ENCODE peak calls at places on chromosomes 7 and 10, in ten cellular contexts. N is heart left ventricle, Z is Panc1, W is upper lobe of right lung, D is HepG2, R is PC-3, S is lower lobe of right lung, X is gastrocnemius medialis, F is IMR-90, Q is mucosa of descending colon. L is an unnamed sample.

GRCh38 chr10:62696798-62697197 is 107.7 kb upstream of the ADO start:
- ATAC-seq in D (no peak), Z (no peak), X (no peak), Q (no peak), N (no peak), S (no peak), F (no peak), R (no peak), W (no peak), L (no peak)

GRCh38 chr7:151783958-151784575 is 92.8 kb downstream of the PRKAG2 start:
- ATAC-seq in Q (no peak), F (no peak), N (no peak), S (no peak), D (no peak), Z (no peak), R (no peak), W (no peak), X (no peak), L (no peak)

GRCh38 chr7:64465551-64465950 is 97.3 kb downstream of the ZNF680 start:
- ATAC-seq in Z (no peak), W (no peak), R (no peak), X (no peak), S (no peak), D (no peak), N (no peak), F (no peak), Q (no peak), L (no peak)

GRCh38 chr7:128743112-128743772 is 4.1 kb downstream of the CALU start:
- ATAC-seq in D (no peak), S (no peak), Q (no peak), X (no peak), R (no peak), Z (no peak), W (no peak), F (no peak), N (no peak), L (no peak)

GRCh38 chr7:74633451-74633921 is 24.0 kb upstream of the GTF2I start:
- ATAC-seq in S (no peak), Z (no peak), Q (peak), D (no peak), R (no peak), N (no peak), X (no peak), F (no peak), W (no peak), L (no peak)

GRCh38 chr7:83166-83840 is 109.1 kb upstream of the FAM20C start:
- ATAC-seq in Q (no peak), W (no peak), R (no peak), D (no peak), F (no peak), S (no peak), N (no peak), X (no peak), Z (no peak), L (no peak)

GRCh38 chr10:48608279-48608681 is 3.4 kb upstream of the ARHGAP22 start:
- ATAC-seq in X (no peak), W (peak), Q (peak), D (peak), S (peak), F (no peak), Z (peak), N (peak), R (no peak), L (no peak)

GRCh38 chr7:116942503-116942902 is 10.8 kb upstream of the ST7 start:
- ATAC-seq in F (peak), Q (no peak), N (no peak), W (no peak), X (no peak), D (no peak), S (no peak), Z (no peak), R (no peak), L (no peak)

GRCh38 chr10:70430489-70431445 is 10.7 kb downstream of the NODAL start:
- ATAC-seq in Z (no peak), F (peak), X (peak), R (no peak), D (peak), W (peak), S (peak), N (peak), Q (peak), L (peak)

GRCh38 chr10:32713560-32713959 is 244.5 kb downstream of the ITGB1 start:
- ATAC-seq in Z (no peak), R (peak), F (no peak), W (no peak), N (no peak), X (no peak), Q (no peak), S (no peak), D (peak), L (no peak)

GRCh38 chr10:31836569-31837406 is 91.8 kb downstream of the ARHGAP12 start:
- ATAC-seq in Q (peak), F (peak), N (no peak), R (peak), Z (peak), W (peak), D (peak), X (no peak), S (no peak), L (no peak)

GRCh38 chr7:101170617-101171441 is 5.5 kb upstream of the VGF start:
- ATAC-seq in N (no peak), Q (no peak), W (no peak), Z (no peak), S (no peak), X (no peak), D (no peak), F (no peak), R (no peak), L (no peak)

GRCh38 chr10:47452495-47453434 is 31.1 kb downstream of the ANXA8 start:
- ATAC-seq in R (no peak), F (no peak), D (peak), Z (peak), S (no peak), W (no peak), X (no peak), N (no peak), Q (peak), L (no peak)

GRCh38 chr7:44565795-44566559 is 7.7 kb downstream of the DDX56 start:
- ATAC-seq in X (peak), D (peak), R (peak), N (peak), Q (peak), S (peak), Z (peak), F (peak), W (peak), L (peak)

GRCh38 chr10:3836222-3836820 is 51.3 kb upstream of the KLF6 start:
- ATAC-seq in S (no peak), N (no peak), Z (no peak), F (no peak), Q (no peak), W (no peak), R (no peak), X (no peak), D (no peak), L (no peak)

GRCh38 chr7:46554688-46555422 is 633.8 kb upstream of the IGFBP3 start:
- ATAC-seq in S (no peak), X (no peak), Q (no peak), W (no peak), N (no peak), F (peak), D (no peak), R (no peak), Z (no peak), L (no peak)

GRCh38 chr7:22997871-22998515 is 15.9 kb downstream of the HYCC1 start:
- ATAC-seq in N (no peak), X (no peak), W (no peak), D (no peak), Z (no peak), R (no peak), F (no peak), S (no peak), Q (no peak), L (no peak)

GRCh38 chr10:3666525-3667302 is 118.3 kb downstream of the KLF6 start:
- ATAC-seq in F (no peak), D (no peak), W (peak), N (no peak), S (peak), Z (no peak), R (no peak), X (no peak), Q (peak), L (no peak)

GRCh38 chr7:30842542-30843451 is 68.9 kb upstream of the AQP1 start:
- ATAC-seq in S (peak), N (peak), F (peak), X (no peak), Q (no peak), D (no peak), W (peak), Z (no peak), R (no peak), L (peak)

GRCh38 chr10:2081501-2081900 is 344.2 kb upstream of the ADARB2 start:
- ATAC-seq in D (no peak), Q (no peak), S (peak), F (no peak), W (peak), N (no peak), X (no peak), Z (no peak), R (no peak), L (no peak)

GRCh38 chr7:96311967-96312366 is 9.9 kb downstream of the SLC25A13 start:
- ATAC-seq in Z (no peak), N (peak), W (peak), S (peak), Q (peak), D (no peak), R (no peak), X (peak), F (peak), L (peak)

GRCh38 chr10:112565434-112566053 is 118.5 kb downstream of the VTI1A start:
- ATAC-seq in N (peak), S (peak), F (peak), Q (peak), W (peak), X (peak), Z (peak), D (peak), R (peak), L (no peak)

GRCh38 chr10:38093816-38094157 is 350 bp upstream of the ZNF37A start:
- ATAC-seq in Z (peak), N (peak), S (peak), D (no peak), R (no peak), Q (peak), X (peak), W (peak), F (peak), L (peak)

GRCh38 chr7:7573701-7574100 is 7.0 kb downstream of the MIOS start:
- ATAC-seq in X (no peak), S (no peak), Q (no peak), W (no peak), N (no peak), F (no peak), R (peak), D (no peak), Z (no peak), L (no peak)

GRCh38 chr10:69748621-69749020 is 53.1 kb upstream of the COL13A1 start:
- ATAC-seq in S (peak), Q (no peak), Z (peak), N (no peak), X (peak), F (peak), W (peak), D (no peak), R (peak), L (no peak)

GRCh38 chr7:40147371-40148246 is 12.8 kb downstream of the SUGCT start:
- ATAC-seq in F (no peak), W (no peak), D (no peak), R (no peak), N (no peak), X (no peak), Q (no peak), Z (no peak), S (no peak), L (no peak)

GRCh38 chr7:27131390-27131819 is 848 bp upstream of the HOXA4 start:
- ATAC-seq in S (no peak), R (no peak), Q (no peak), W (no peak), Z (no peak), X (no peak), D (no peak), F (no peak), N (no peak), L (no peak)
- H3K4me3 ChIP-seq in S (peak), R (peak), Q (peak), W (peak), Z (no peak), X (peak), D (peak), F (peak), N (peak), L (peak)

DNA sequence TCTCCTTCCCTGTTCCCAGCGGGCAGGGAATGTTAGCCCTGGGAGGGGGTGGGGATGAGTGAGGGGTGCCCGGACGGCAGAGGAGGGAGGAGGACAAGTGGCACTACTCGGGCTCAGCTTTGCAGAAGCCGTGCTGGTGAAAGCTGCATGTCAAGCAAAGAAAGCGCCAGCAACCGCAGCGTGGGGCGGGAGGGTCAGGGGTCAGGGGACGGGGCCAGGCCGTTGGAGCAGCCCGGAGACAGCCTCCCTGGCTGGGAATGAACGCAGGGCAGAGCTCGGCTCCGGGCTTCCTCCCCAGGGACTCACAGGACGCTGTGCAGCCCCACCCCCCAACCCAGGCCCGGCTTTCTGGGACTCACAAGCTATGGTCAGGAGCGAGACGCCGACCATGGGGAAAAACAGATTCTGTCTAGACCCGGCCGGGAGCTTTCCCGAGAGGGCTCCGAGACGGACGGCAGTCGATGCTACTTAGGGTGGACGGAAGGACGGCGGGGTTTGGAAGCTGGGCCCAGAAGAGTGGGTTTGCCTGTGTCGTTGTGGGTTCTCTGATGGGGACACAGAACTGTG is 113.4 kb downstream of the VIPR2 start:
- ATAC-seq in R (no peak), Z (peak), W (peak), D (peak), S (peak), Q (peak), F (no peak), X (peak), N (peak), L (peak)
- H3K4me3 ChIP-seq in R (no peak), Z (peak), W (peak), D (peak), S (peak), Q (no peak), F (no peak), X (peak), N (peak), L (peak)

GRCh38 chr10:129398861-129399260 is 68.2 kb upstream of the MGMT start:
- ATAC-seq in R (no peak), N (no peak), X (no peak), Q (no peak), Z (no peak), W (no peak), S (no peak), F (peak), D (no peak), L (no peak)
- H3K4me3 ChIP-seq in R (no peak), N (no peak), X (no peak), Q (no peak), Z (no peak), W (no peak), S (no peak), F (no peak), D (no peak), L (no peak)

GRCh38 chr7:155531686-155532085 is 14.7 kb downstream of the CNPY1 start:
- ATAC-seq in Z (no peak), R (peak), X (no peak), D (peak), F (no peak), S (no peak), Q (no peak), W (peak), N (no peak), L (no peak)
- H3K4me3 ChIP-seq in Z (no peak), R (peak), X (no peak), D (no peak), F (no peak), S (no peak), Q (no peak), W (no peak), N (no peak), L (no peak)

GRCh38 chr7:138979226-138979979 is 1.8 kb downstream of the KIAA1549 start:
- ATAC-seq in Q (no peak), D (peak), W (no peak), R (peak), Z (no peak), N (no peak), X (no peak), S (no peak), F (no peak), L (no peak)
- H3K4me3 ChIP-seq in Q (no peak), D (peak), W (peak), R (peak), Z (no peak), N (no peak), X (no peak), S (peak), F (no peak), L (peak)

GRCh38 chr7:91285966-91286365 is 21.7 kb downstream of the FZD1 start:
- ATAC-seq in Q (no peak), Z (no peak), R (peak), W (no peak), X (no peak), N (no peak), F (peak), D (no peak), S (no peak), L (no peak)
- H3K4me3 ChIP-seq in Q (no peak), Z (no peak), R (no peak), W (no peak), X (no peak), N (no peak), F (no peak), D (no peak), S (no peak), L (no peak)

DNA sequence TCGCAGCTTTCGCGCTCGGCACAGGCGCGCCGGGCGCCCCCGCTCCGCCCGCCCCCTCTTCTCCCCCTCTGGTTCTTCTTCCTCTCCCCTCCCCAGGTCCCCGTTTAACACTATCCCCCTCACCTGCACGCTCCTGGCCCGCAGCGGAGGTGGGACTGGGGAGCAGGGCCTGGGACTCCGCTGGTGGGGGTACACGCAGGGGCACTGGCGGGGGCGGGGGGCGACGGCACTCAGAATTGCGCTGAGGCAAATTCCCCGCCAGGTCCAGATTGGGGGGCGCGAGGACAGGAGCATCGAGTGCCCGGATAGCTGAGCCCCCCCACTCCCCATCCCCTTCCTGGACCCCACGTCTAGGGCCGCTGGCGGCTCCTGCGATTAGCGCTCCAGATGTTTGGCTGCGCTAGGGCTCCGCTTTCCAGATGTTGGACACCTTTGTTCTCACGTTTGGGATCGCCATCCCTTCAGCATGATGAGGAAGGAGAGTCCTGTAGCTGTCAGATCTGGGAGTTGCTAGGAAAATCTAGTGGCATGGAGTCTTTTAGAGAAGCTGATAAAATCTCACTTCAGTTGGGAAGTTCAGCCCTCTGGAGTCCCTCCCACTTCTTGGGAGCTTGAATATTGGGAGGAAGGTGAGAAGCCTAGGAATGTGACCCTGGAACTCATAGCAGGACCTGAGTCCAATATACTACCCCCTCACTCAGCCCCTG is 31.4 kb upstream of the PAX2 start:
- ATAC-seq in R (no peak), Q (no peak), N (no peak), S (no peak), W (no peak), D (no peak), X (no peak), Z (no peak), F (no peak), L (no peak)
- H3K4me3 ChIP-seq in R (no peak), Q (no peak), N (no peak), S (no peak), W (no peak), D (no peak), X (no peak), Z (peak), F (no peak), L (peak)